ENCODE peak calls at places on chromosomes 12 and 14, in eight cellular contexts. L is mammary epithelial cell, B is AG04450, G is neural progenitor cell, J is astrocyte of the cerebellum, K is sigmoid colon, I is Peyer's patch, A is fibroblast of lung. Y is an unnamed sample.

GRCh38 chr12:16389594-16389993 is 42.1 kb downstream of the MGST1 start:
- DNase-seq in J (no peak), I (no peak), A (peak; percentile 73), K (no peak), B (peak; percentile 59), G (no peak), L (peak; percentile 93), Y (peak; percentile 37)

GRCh38 chr12:127178463-127178862 is 1088.5 kb upstream of the TMEM132C start:
- DNase-seq in G (no peak), L (no peak), I (no peak), K (no peak), A (no peak), J (no peak), B (no peak), Y (no peak)

GRCh38 chr12:14554281-14555008 is 13.2 kb downstream of the PLBD1 start:
- DNase-seq in A (peak; percentile 14), L (peak; percentile 16), K (peak; percentile 87), G (no peak), J (no peak), I (peak; percentile 28), B (no peak), Y (no peak)

GRCh38 chr14:106228541-106229158 is 702.3 kb downstream of the TMEM121 start:
- DNase-seq in G (no peak), K (no peak), J (no peak), A (no peak), I (no peak), B (no peak), L (no peak), Y (no peak)

GRCh38 chr12:65998031-65998430 is 132.5 kb downstream of the LLPH start:
- DNase-seq in K (no peak), I (no peak), L (no peak), B (no peak), J (no peak), A (no peak), G (no peak), Y (no peak)

GRCh38 chr14:32372154-32372553 is 43.1 kb downstream of the AKAP6 start:
- DNase-seq in G (no peak), K (no peak), L (peak; percentile 93), J (peak; percentile 92), A (peak; percentile 96), I (no peak), B (peak; percentile 87), Y (peak; percentile 92)

GRCh38 chr12:111238075-111238734 is 130.7 kb downstream of the PHETA1 start:
- DNase-seq in A (no peak), K (no peak), L (no peak), G (no peak), B (no peak), I (no peak), J (no peak), Y (no peak)

GRCh38 chr12:92442782-92443181 is 260.0 kb upstream of the PLEKHG7 start:
- DNase-seq in I (no peak), B (no peak), K (no peak), A (peak; percentile 27), L (peak; percentile 74), G (no peak), J (no peak), Y (no peak)

GRCh38 chr14:97657609-97658008 is 860.4 kb downstream of the VRK1 start:
- DNase-seq in K (no peak), L (no peak), G (no peak), I (no peak), B (no peak), A (no peak), J (no peak), Y (no peak)

GRCh38 chr14:91694643-91695042 is 37.2 kb downstream of the CATSPERB start:
- DNase-seq in G (no peak), J (no peak), L (no peak), K (no peak), I (no peak), A (no peak), B (no peak), Y (no peak)

GRCh38 chr14:51157012-51157411 is 62.1 kb upstream of the TRIM9 start:
- DNase-seq in I (no peak), K (no peak), A (peak; percentile 38), J (no peak), B (no peak), G (no peak), L (peak; percentile 27), Y (no peak)

GRCh38 chr12:59834659-59835474 is 239.0 kb downstream of the SLC16A7 start:
- DNase-seq in K (no peak), J (no peak), G (peak; percentile 31), B (no peak), L (no peak), I (no peak), A (peak; percentile 67), Y (no peak)

DNA sequence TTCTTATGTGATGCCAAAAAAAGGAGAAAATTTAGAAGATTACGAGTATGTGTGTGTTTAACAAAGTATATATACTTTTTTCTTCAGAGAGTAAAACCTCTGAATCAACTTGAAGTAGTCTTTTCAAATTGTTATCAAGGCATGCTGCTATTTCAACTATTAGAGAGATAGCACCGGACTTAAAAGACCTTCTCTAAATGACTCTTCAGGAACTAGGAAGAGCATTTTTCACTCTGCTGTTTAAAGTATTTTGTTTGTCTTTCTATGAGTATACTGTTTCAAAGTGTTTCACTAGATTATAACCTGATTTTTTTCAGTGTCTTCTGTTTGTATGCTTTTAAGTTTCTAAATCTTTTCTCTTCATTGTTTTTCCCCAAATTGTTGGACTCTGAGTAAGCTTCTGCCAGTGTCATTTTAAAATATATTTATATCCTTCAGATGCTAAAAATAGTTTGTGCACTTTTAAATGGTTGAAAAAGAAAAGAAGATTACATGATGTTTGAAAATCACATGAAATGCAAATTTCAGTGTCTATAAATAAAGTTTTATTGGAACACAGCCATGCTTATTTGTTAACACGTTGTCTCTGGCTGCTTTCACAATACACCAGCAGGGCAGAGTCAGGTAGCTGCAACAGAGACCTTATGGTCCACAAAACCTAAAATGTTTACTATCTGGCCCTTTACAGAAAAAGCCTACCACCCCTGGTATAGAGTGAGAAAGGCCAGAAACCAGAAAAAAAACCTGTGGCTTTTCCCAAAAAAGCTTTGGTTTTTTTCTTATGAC is 21.3 kb downstream of the CRADD start:
- DNase-seq in I (no peak), G (no peak), A (no peak), B (no peak), J (no peak), L (no peak), K (no peak), Y (no peak)
- H3K4me3 ChIP-seq in I (no peak overlapping the region), G (no peak overlapping the region), A (no peak overlapping the region), B (no peak overlapping the region), J (no peak overlapping the region), L (no peak overlapping the region), K (no peak overlapping the region), Y (no peak overlapping the region)

GRCh38 chr14:86780461-86780860 is 1212.5 kb downstream of the GALC start:
- DNase-seq in B (no peak), J (no peak), K (no peak), A (no peak), G (no peak), L (no peak), I (no peak), Y (no peak)

GRCh38 chr14:86779416-86779815 is 1213.6 kb downstream of the GALC start:
- DNase-seq in B (no peak), G (no peak), K (no peak), A (peak; percentile 35), L (peak; percentile 62), I (no peak), J (no peak), Y (no peak)

GRCh38 chr14:86777950-86778602 is 1214.9 kb downstream of the GALC start:
- DNase-seq in G (no peak), L (peak; percentile 49), J (peak; percentile 35), I (no peak), B (peak; percentile 37), A (peak; percentile 91), K (no peak), Y (peak; percentile 55)

DNA sequence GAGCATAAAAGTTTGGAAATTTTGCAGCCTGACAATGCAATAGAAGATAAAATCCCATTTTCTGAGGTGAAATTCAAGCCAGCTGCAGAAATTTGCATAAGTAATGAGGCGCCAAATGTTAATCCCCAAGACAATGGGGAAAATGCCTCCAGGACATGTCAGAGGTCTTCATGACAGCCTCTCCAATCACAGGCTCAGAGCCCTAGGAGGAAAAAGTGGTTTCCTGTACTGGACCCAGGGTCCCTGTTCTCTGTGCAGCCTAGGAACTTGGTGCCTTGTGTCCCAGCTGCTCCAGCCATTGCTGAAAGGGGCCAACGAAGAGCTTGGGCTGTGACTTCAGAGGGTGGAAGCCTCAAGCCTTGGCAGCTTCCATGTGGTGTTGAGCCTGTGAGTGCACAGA is 1218.1 kb downstream of the GALC start:
- DNase-seq in J (no peak), K (no peak), L (no peak), I (no peak), B (no peak), A (no peak), G (no peak), Y (no peak)
- TF ChIP-seq CTCF in J (no peak), K (no peak), L (no peak), I (no peak), B (no peak), A (no peak), G (no peak), Y (no peak)

DNA sequence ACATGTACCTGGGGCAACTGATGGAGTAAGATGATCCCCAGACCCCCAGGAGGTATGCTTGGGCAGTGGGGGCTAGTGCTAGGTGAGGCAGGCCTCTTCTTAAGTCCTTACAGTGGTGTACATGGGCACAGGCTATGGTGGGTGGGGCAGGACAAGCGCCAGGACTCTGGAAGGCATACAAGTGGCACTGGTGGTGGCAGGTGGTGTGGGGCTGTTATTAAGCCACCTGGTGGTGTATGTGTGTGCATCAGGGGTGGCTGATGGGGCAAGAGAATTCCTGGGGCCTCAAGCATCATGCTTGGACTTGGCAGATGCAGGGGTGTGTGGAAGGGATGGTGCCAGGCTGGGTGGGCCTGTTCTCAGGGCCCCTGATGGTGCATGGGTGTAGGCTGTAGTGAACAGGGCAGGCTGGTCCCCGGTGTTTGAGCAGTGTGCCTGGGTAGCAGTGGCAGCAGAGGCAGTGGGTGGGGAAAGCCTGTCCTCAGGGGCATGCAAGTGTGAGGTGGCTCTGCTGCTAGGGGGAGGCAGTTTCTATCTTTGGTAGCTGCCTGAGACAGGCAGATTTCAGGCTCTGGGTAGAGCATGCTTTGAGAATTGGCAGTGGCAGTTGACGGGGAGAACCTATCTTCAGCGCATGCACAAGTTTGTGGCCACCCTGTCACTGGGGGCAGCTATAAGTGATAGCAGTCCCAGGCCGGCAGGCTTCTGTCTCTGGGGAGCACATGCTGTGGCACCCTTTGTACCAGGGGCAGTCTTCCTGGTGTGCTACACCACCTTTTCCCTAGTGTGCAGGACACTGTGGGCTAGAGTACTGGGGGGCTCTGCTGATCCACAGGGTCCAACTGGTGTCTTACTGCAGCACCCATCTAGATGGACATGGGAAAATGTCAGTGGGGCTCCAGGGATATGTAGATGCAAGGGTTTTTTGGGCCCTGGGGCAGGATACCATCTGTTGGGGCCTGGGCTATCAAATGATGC is 52.6 kb upstream of the ABCD2 start:
- DNase-seq in L (no peak), A (no peak), I (no peak), B (no peak), G (no peak), J (no peak), K (no peak), Y (no peak)
- H3K4me3 ChIP-seq in L (no peak overlapping the region), A (no peak overlapping the region), I (no peak overlapping the region), B (no peak overlapping the region), G (no peak overlapping the region), J (no peak overlapping the region), K (no peak overlapping the region), Y (no peak overlapping the region)

DNA sequence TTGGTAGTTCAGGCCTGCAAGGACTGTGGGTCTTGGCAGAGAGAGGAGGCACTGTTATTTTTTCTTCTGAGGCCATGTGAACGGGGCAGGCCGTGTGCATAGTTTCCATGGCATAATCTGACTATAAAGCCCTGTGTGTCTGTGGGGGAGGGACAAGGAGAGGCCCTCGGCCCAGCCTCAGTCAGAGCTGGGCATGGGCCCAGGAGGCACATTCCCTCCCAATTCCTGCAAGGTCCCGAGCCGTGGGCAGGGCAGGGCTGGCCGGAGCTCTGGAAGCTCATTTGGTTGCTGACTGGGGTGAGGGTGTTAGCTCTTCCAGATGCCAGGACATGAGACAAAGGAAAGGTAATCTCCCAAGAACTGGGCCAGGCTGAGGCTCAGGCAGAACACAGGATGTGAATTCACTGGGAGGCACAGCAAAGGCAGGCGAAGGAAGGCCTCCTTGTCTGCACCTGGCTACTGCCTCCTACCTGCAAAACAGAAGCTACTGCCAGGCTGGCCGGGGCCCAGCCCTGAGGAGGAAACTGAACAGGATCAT is 22.0 kb upstream of the PLEKHG3 start:
- DNase-seq in L (peak; percentile 87), G (no peak), B (no peak), A (peak; percentile 53), I (no peak), K (peak; percentile 88), J (no peak), Y (no peak)
- TF ChIP-seq CTCF in L (peak; percentile 26), G (no peak), B (no peak), A (no peak), I (no peak), K (no peak), J (no peak), Y (no peak)

Y was measured in AG04449.